ENCODE peak calls at places on chromosomes 11 and 22, in ten cellular contexts. X is HFFc6, C is fibroblast of villous mesenchyme, S is A549, O is ELR, L is WTC11, V is non-pigmented ciliary epithelial cell, Y is left colon, H is IMR-90, D is left lobe of liver. G is an unnamed sample.

GRCh38 chr11:70885721-70886305 is 366.6 kb downstream of the SHANK2 start:
- DNase-seq in X (no peak), C (peak; percentile 56), S (no peak), O (no peak), L (no peak), V (no peak), Y (peak; percentile 24), H (peak; percentile 11), D (no peak), G (peak; percentile 31)

GRCh38 chr11:2464451-2465165 is 19.8 kb downstream of the KCNQ1 start:
- DNase-seq in X (no peak), C (no peak), S (no peak), O (no peak), L (no peak), V (no peak), Y (no peak), H (no peak), D (no peak), G (no peak)

GRCh38 chr11:109229682-109230081 is 192.3 kb upstream of the C11orf87 start:
- DNase-seq in X (peak; percentile 32), C (no peak), S (no peak), O (no peak), L (no peak), V (no peak), Y (no peak), H (no peak), D (no peak), G (no peak)

GRCh38 chr22:17921871-17922821 is 102.2 kb downstream of the MICAL3 start:
- DNase-seq in X (no peak), C (no peak), S (no peak), O (no peak), L (peak; percentile 74), V (no peak), Y (peak; percentile 40), H (no peak), D (peak; percentile 81), G (no peak)

GRCh38 chr11:96486890-96487633 is 97.2 kb downstream of the JRKL start:
- DNase-seq in X (no peak), C (peak; percentile 50), S (peak; percentile 49), O (peak; percentile 69), L (no peak), V (peak; percentile 8), Y (peak; percentile 57), H (peak; percentile 25), D (no peak), G (peak; percentile 29)

GRCh38 chr11:77191429-77191822 is 63.4 kb downstream of the MYO7A start:
- DNase-seq in X (no peak), C (no peak), S (peak; percentile 58), O (no peak), L (no peak), V (no peak), Y (peak; percentile 40), H (peak; percentile 2), D (no peak), G (no peak)

GRCh38 chr22:37675930-37676571 is 615 bp downstream of the LGALS1 start:
- DNase-seq in X (peak; percentile 32), C (no peak), S (peak; percentile 24), O (peak; percentile 47), L (no peak), V (no peak), Y (peak; percentile 53), H (no peak), D (peak; percentile 92), G (peak; percentile 27)

GRCh38 chr11:1371026-1371325 is 18.8 kb upstream of the BRSK2 start:
- DNase-seq in X (no peak), C (no peak), S (no peak), O (no peak), L (no peak), V (no peak), Y (no peak), H (no peak), D (no peak), G (no peak)

GRCh38 chr22:39017596-39018365 is 3.1 kb upstream of the APOBEC3D start:
- DNase-seq in X (no peak), C (no peak), S (no peak), O (no peak), L (peak; percentile 73), V (no peak), Y (no peak), H (no peak), D (no peak), G (no peak)

GRCh38 chr11:111765320-111765983 is 737 bp downstream of the PPP2R1B start:
- DNase-seq in X (no peak), C (peak; percentile 10), S (no peak), O (peak; percentile 29), L (no peak), V (no peak), Y (no peak), H (no peak), D (no peak), G (no peak)